ENCODE peak calls at places on chromosomes 12 and 14, in eight cellular contexts. G is NCI-H1417, V is RWPE1, T is GM23338, B is omental fat pad, Y is ACHN, S is germinal center, R is AG10803. L is an unnamed sample.

GRCh38 chr12:91194500-91194899 is 11.9 kb upstream of the DCN start:
- DNase-seq in B (no peak), S (no peak), G (no peak), Y (no peak), T (no peak), R (peak; percentile 45), V (peak; percentile 11), L (no peak)

GRCh38 chr12:115763982-115764621 is 513.4 kb downstream of the MED13L start:
- DNase-seq in V (no peak), B (no peak), T (no peak), R (no peak), G (no peak), S (no peak), Y (no peak), L (peak; percentile 35)

GRCh38 chr12:64147011-64147671 is 75.0 kb downstream of the KICS2 start:
- DNase-seq in V (no peak), B (no peak), T (no peak), R (no peak), S (no peak), Y (peak; percentile 69), G (no peak), L (no peak)

GRCh38 chr14:68682166-68683103 is 110.4 kb downstream of the ZFP36L1 start:
- DNase-seq in T (no peak), B (no peak), R (peak; percentile 100), Y (peak; percentile 74), G (no peak), V (peak; percentile 79), S (peak; percentile 55), L (peak; percentile 71)

GRCh38 chr12:75665216-75665615 is 153.8 kb upstream of the KRR1 start:
- DNase-seq in T (no peak), S (no peak), V (no peak), R (peak; percentile 56), B (no peak), Y (no peak), G (no peak), L (no peak)

GRCh38 chr12:8914716-8915526 is 612 bp downstream of the PHC1 start:
- DNase-seq in S (peak; percentile 77), G (peak; percentile 25), R (peak; percentile 17), B (peak; percentile 27), V (peak; percentile 78), T (peak; percentile 78), Y (peak; percentile 80), L (peak; percentile 76)

GRCh38 chr12:52633383-52633782 is 15.0 kb upstream of the KRT73 start:
- DNase-seq in Y (no peak), B (no peak), T (no peak), V (no peak), R (no peak), S (no peak), G (no peak), L (no peak)

GRCh38 chr14:59630281-59630963 is 53.8 kb upstream of the CCDC175 start:
- DNase-seq in R (no peak), G (peak; percentile 75), T (peak; percentile 76), S (peak; percentile 10), B (no peak), V (peak; percentile 31), Y (no peak), L (peak; percentile 32)

GRCh38 chr12:129564768-129565167 is 339.1 kb downstream of the TMEM132D start:
- DNase-seq in Y (no peak), B (no peak), T (no peak), G (no peak), S (no peak), V (no peak), R (no peak), L (no peak)

GRCh38 chr12:10293570-10294227 is 14.0 kb upstream of the KLRD1 start:
- DNase-seq in S (no peak), V (no peak), T (no peak), B (no peak), Y (no peak), R (no peak), G (no peak), L (no peak)

GRCh38 chr12:102814691-102815367 is 102.2 kb downstream of the PAH start:
- DNase-seq in B (no peak), T (no peak), G (no peak), S (no peak), V (no peak), R (no peak), Y (no peak), L (no peak)

GRCh38 chr12:76399040-76399439 is 50.8 kb upstream of the BBS10 start:
- DNase-seq in S (no peak), T (no peak), V (no peak), R (no peak), G (no peak), B (no peak), Y (no peak), L (no peak)

GRCh38 chr14:96368534-96368933 is 5.2 kb downstream of the GSKIP start:
- DNase-seq in R (no peak), Y (no peak), V (no peak), B (no peak), S (no peak), G (no peak), T (peak; percentile 43), L (no peak)

GRCh38 chr14:81275305-81275950 is 54.7 kb upstream of the GTF2A1 start:
- DNase-seq in T (no peak), Y (no peak), V (no peak), S (no peak), G (peak; percentile 53), R (no peak), B (no peak), L (no peak)

GRCh38 chr12:96906849-96907664 is at the start of gene NEDD1:
- DNase-seq in R (peak; percentile 68), G (peak; percentile 86), B (peak; percentile 73), V (peak; percentile 72), S (peak; percentile 85), T (peak; percentile 91), Y (peak; percentile 88), L (peak; percentile 91)

GRCh38 chr12:59322473-59322872 is 273.4 kb upstream of the SLC16A7 start:
- DNase-seq in S (no peak), R (no peak), V (no peak), B (no peak), Y (no peak), G (no peak), T (no peak), L (no peak)

GRCh38 chr14:61472025-61472672 is 150.8 kb downstream of the PRKCH start:
- DNase-seq in V (peak; percentile 84), R (peak; percentile 98), G (no peak), T (no peak), B (no peak), S (peak; percentile 66), Y (peak; percentile 84), L (peak; percentile 43)

GRCh38 chr12:31868980-31869379 is 90.2 kb upstream of the RESF1 start:
- DNase-seq in V (peak; percentile 31), G (no peak), R (peak; percentile 55), T (no peak), Y (no peak), S (no peak), B (no peak), L (peak; percentile 28)

GRCh38 chr14:97456958-97457357 is 659.8 kb downstream of the VRK1 start:
- DNase-seq in R (peak; percentile 14), T (no peak), Y (no peak), S (no peak), B (no peak), G (no peak), V (no peak), L (peak; percentile 45)

GRCh38 chr14:89386214-89386886 is 30.7 kb downstream of the FOXN3 start:
- DNase-seq in Y (no peak), V (no peak), T (no peak), B (no peak), S (no peak), G (no peak), R (no peak), L (no peak)

GRCh38 chr14:90641111-90642010 is 174.9 kb downstream of the TTC7B start:
- DNase-seq in Y (no peak), S (no peak), B (no peak), V (no peak), G (no peak), T (peak; percentile 67), R (no peak), L (no peak)

GRCh38 chr12:28014196-28014595 is 41.7 kb upstream of the PTHLH start:
- DNase-seq in T (no peak), Y (no peak), B (no peak), V (no peak), G (no peak), R (no peak), S (no peak), L (no peak)

GRCh38 chr14:38721822-38722431 is 381.1 kb downstream of the SEC23A start:
- DNase-seq in G (peak; percentile 76), B (peak; percentile 69), V (peak; percentile 3), S (peak; percentile 22), Y (peak; percentile 52), R (peak; percentile 48), T (peak; percentile 87), L (peak; percentile 78)

GRCh38 chr12:121513464-121514183 is 67.2 kb downstream of the KDM2B start:
- DNase-seq in Y (peak; percentile 75), T (peak; percentile 82), S (peak; percentile 83), V (peak; percentile 84), B (peak; percentile 31), G (peak; percentile 23), R (no peak), L (peak; percentile 49)

GRCh38 chr12:5505751-5506150 is 73.8 kb downstream of the NTF3 start:
- DNase-seq in S (no peak), B (no peak), T (no peak), R (no peak), V (no peak), G (no peak), Y (no peak), L (no peak)

GRCh38 chr12:5923043-5923605 is 21.9 kb downstream of the ANO2 start:
- DNase-seq in V (no peak), Y (no peak), S (no peak), G (no peak), R (no peak), T (no peak), B (no peak), L (no peak)

GRCh38 chr12:58988643-58989042 is 68.3 kb upstream of the LRIG3 start:
- DNase-seq in B (no peak), G (no peak), S (no peak), Y (no peak), T (no peak), V (no peak), R (no peak), L (no peak)

GRCh38 chr14:77961853-77962580 is 162.1 kb downstream of the ADCK1 start:
- DNase-seq in T (no peak), Y (no peak), S (no peak), R (no peak), B (no peak), G (no peak), V (no peak), L (no peak)

GRCh38 chr12:3658327-3659163 is 94.4 kb downstream of the CRACR2A start:
- DNase-seq in T (peak; percentile 87), B (no peak), V (no peak), R (no peak), S (peak; percentile 18), G (no peak), Y (peak; percentile 45), L (peak; percentile 35)

GRCh38 chr12:105076098-105076497 is 8.2 kb downstream of the ALDH1L2 start:
- DNase-seq in S (no peak), Y (no peak), B (no peak), V (no peak), R (peak; percentile 93), G (no peak), T (no peak), L (no peak)